ENCODE peak calls at places on chromosomes 1 and 21, in five cellular contexts. One of them, this sample, is unnamed. For H3K27me3, the result is how much of the 10 kb centered on the place peaks cover.

GRCh38 chr1:175072131-175072941 is 4.7 kb downstream of the TNN start:
- DNase-seq in psoas muscle: peak
- DNase-seq in left ventricle myocardium inferior: peak
- DNase-seq in heart right ventricle: no peak
- DNase-seq in H1: no peak
- DNase-seq in this sample: no peak

GRCh38 chr1:239243003-239243402 is 143.4 kb upstream of the CHRM3 start:
- DNase-seq in psoas muscle: no peak
- DNase-seq in left ventricle myocardium inferior: no peak
- DNase-seq in heart right ventricle: no peak
- DNase-seq in H1: no peak
- DNase-seq in this sample: no peak

GRCh38 chr1:85151446-85151845 is 49.4 kb downstream of the SYDE2 start:
- DNase-seq in psoas muscle: no peak
- DNase-seq in left ventricle myocardium inferior: no peak
- DNase-seq in heart right ventricle: no peak
- DNase-seq in H1: no peak
- DNase-seq in this sample: no peak

GRCh38 chr1:24329797-24330543 is 10.8 kb downstream of the GRHL3 start:
- DNase-seq in psoas muscle: no peak
- DNase-seq in left ventricle myocardium inferior: no peak
- DNase-seq in heart right ventricle: no peak
- DNase-seq in H1: no peak
- DNase-seq in this sample: no peak

GRCh38 chr1:225368036-225368552 is 59.7 kb downstream of the LBR start:
- DNase-seq in psoas muscle: no peak
- DNase-seq in left ventricle myocardium inferior: no peak
- DNase-seq in heart right ventricle: no peak
- DNase-seq in H1: no peak
- DNase-seq in this sample: no peak

GRCh38 chr1:6052543-6053205 is 7.0 kb downstream of the KCNAB2 start:
- DNase-seq in psoas muscle: peak
- DNase-seq in left ventricle myocardium inferior: peak
- DNase-seq in heart right ventricle: peak
- DNase-seq in H1: peak
- DNase-seq in this sample: peak

GRCh38 chr21:44506279-44507255 is 33.4 kb downstream of the KRTAP10-1 start:
- DNase-seq in psoas muscle: no peak
- DNase-seq in left ventricle myocardium inferior: no peak
- DNase-seq in heart right ventricle: no peak
- DNase-seq in H1: no peak
- DNase-seq in this sample: no peak

GRCh38 chr1:18100493-18101063 is 7.0 kb upstream of the IGSF21 start:
- DNase-seq in psoas muscle: peak
- DNase-seq in left ventricle myocardium inferior: peak
- DNase-seq in heart right ventricle: peak
- DNase-seq in H1: peak
- DNase-seq in this sample: no peak

GRCh38 chr21:10627316-10627863 is 106.0 kb downstream of the TPTE start:
- DNase-seq in psoas muscle: no peak
- DNase-seq in left ventricle myocardium inferior: no peak
- DNase-seq in heart right ventricle: no peak
- DNase-seq in H1: no peak
- DNase-seq in this sample: no peak

GRCh38 chr21:32389337-32390015 is 3.3 kb downstream of the URB1 start:
- DNase-seq in psoas muscle: no peak
- DNase-seq in left ventricle myocardium inferior: no peak
- DNase-seq in heart right ventricle: no peak
- DNase-seq in H1: no peak
- DNase-seq in this sample: no peak

GRCh38 chr1:56297948-56298347 is 281.4 kb downstream of the PLPP3 start:
- DNase-seq in psoas muscle: no peak
- DNase-seq in left ventricle myocardium inferior: no peak
- DNase-seq in heart right ventricle: no peak
- DNase-seq in H1: no peak
- DNase-seq in this sample: no peak

GRCh38 chr1:1187938-1188337 is 14.3 kb downstream of the TTLL10 start:
- DNase-seq in psoas muscle: no peak
- DNase-seq in left ventricle myocardium inferior: no peak
- DNase-seq in heart right ventricle: no peak
- DNase-seq in H1: no peak
- DNase-seq in this sample: no peak

GRCh38 chr1:71804140-71804539 is 478.2 kb downstream of the NEGR1 start:
- DNase-seq in psoas muscle: no peak
- DNase-seq in left ventricle myocardium inferior: no peak
- DNase-seq in heart right ventricle: peak
- DNase-seq in H1: no peak
- DNase-seq in this sample: no peak

GRCh38 chr1:217188280-217189235 is 442.3 kb downstream of the GPATCH2 start:
- DNase-seq in psoas muscle: no peak
- DNase-seq in left ventricle myocardium inferior: no peak
- DNase-seq in heart right ventricle: no peak
- DNase-seq in H1: no peak
- DNase-seq in this sample: no peak

GRCh38 chr1:118717893-118718292 is 270.2 kb downstream of the TBX15 start:
- DNase-seq in psoas muscle: no peak
- DNase-seq in left ventricle myocardium inferior: no peak
- DNase-seq in heart right ventricle: no peak
- DNase-seq in H1: no peak
- DNase-seq in this sample: no peak

GRCh38 chr1:7912743-7913557 is 27.7 kb downstream of the TNFRSF9 start:
- DNase-seq in psoas muscle: no peak
- DNase-seq in left ventricle myocardium inferior: no peak
- DNase-seq in heart right ventricle: no peak
- DNase-seq in H1: no peak
- DNase-seq in this sample: no peak

GRCh38 chr1:201778279-201779023 is 50.5 kb upstream of the IPO9 start:
- DNase-seq in psoas muscle: no peak
- DNase-seq in left ventricle myocardium inferior: no peak
- DNase-seq in heart right ventricle: no peak
- DNase-seq in H1: no peak
- DNase-seq in this sample: no peak

GRCh38 chr21:41164052-41164451 is 3.9 kb upstream of the BACE2 start:
- DNase-seq in psoas muscle: no peak
- DNase-seq in left ventricle myocardium inferior: no peak
- DNase-seq in heart right ventricle: no peak
- DNase-seq in H1: no peak
- DNase-seq in this sample: no peak

GRCh38 chr21:14926186-14926585 is 138.6 kb downstream of the NRIP1 start:
- DNase-seq in psoas muscle: no peak
- DNase-seq in left ventricle myocardium inferior: no peak
- DNase-seq in heart right ventricle: no peak
- DNase-seq in H1: no peak
- DNase-seq in this sample: no peak

GRCh38 chr1:109788695-109789521 is 25.2 kb upstream of the EPS8L3 start:
- DNase-seq in psoas muscle: no peak
- DNase-seq in left ventricle myocardium inferior: peak
- DNase-seq in heart right ventricle: no peak
- DNase-seq in H1: peak
- DNase-seq in this sample: no peak

GRCh38 chr1:183490932-183491331 is 18.6 kb downstream of the SMG7 start:
- DNase-seq in psoas muscle: no peak
- DNase-seq in left ventricle myocardium inferior: no peak
- DNase-seq in heart right ventricle: no peak
- DNase-seq in H1: no peak
- DNase-seq in this sample: no peak

GRCh38 chr1:19949016-19949415 is 25.6 kb upstream of the PLA2G2E start:
- DNase-seq in psoas muscle: no peak
- DNase-seq in left ventricle myocardium inferior: no peak
- DNase-seq in heart right ventricle: no peak
- DNase-seq in H1: no peak
- DNase-seq in this sample: no peak

GRCh38 chr1:168893359-168893791 is 164.4 kb upstream of the DPT start:
- DNase-seq in psoas muscle: peak
- DNase-seq in left ventricle myocardium inferior: peak
- DNase-seq in heart right ventricle: no peak
- DNase-seq in H1: no peak
- DNase-seq in this sample: no peak

GRCh38 chr1:24010650-24011049 is 30.5 kb upstream of the SRSF10 start:
- DNase-seq in psoas muscle: no peak
- DNase-seq in left ventricle myocardium inferior: no peak
- DNase-seq in heart right ventricle: no peak
- DNase-seq in H1: no peak
- DNase-seq in this sample: no peak

GRCh38 chr1:19442150-19443096 is 42.9 kb downstream of the CAPZB start:
- DNase-seq in psoas muscle: no peak
- DNase-seq in left ventricle myocardium inferior: no peak
- DNase-seq in heart right ventricle: no peak
- DNase-seq in H1: no peak
- DNase-seq in this sample: no peak

GRCh38 chr1:58392083-58392482 is 154.4 kb downstream of the OMA1 start:
- DNase-seq in psoas muscle: no peak
- DNase-seq in left ventricle myocardium inferior: no peak
- DNase-seq in heart right ventricle: no peak
- DNase-seq in H1: no peak
- DNase-seq in this sample: no peak

GRCh38 chr1:157494093-157494492 is 58.2 kb downstream of the FCRL5 start:
- DNase-seq in psoas muscle: no peak
- DNase-seq in left ventricle myocardium inferior: no peak
- DNase-seq in heart right ventricle: no peak
- DNase-seq in H1: no peak
- DNase-seq in this sample: no peak

GRCh38 chr1:24641646-24642151 is 1.4 kb upstream of the SRRM1 start:
- DNase-seq in psoas muscle: peak
- DNase-seq in left ventricle myocardium inferior: peak
- DNase-seq in heart right ventricle: peak
- DNase-seq in H1: no peak
- DNase-seq in this sample: peak

GRCh38 chr21:40936151-40936550 is 89.2 kb upstream of the DSCAM start:
- DNase-seq in psoas muscle: no peak
- DNase-seq in left ventricle myocardium inferior: no peak
- DNase-seq in heart right ventricle: no peak
- DNase-seq in H1: no peak
- DNase-seq in this sample: no peak

GRCh38 chr1:234503193-234504050 is 24.4 kb upstream of the TARBP1 start:
- DNase-seq in psoas muscle: no peak
- DNase-seq in left ventricle myocardium inferior: no peak
- DNase-seq in heart right ventricle: no peak
- DNase-seq in H1: no peak
- DNase-seq in this sample: no peak
- H3K27ac ChIP-seq in psoas muscle: peak
- H3K27ac ChIP-seq in left ventricle myocardium inferior: peak
- H3K27ac ChIP-seq in heart right ventricle: no peak
- H3K27ac ChIP-seq in H1: no peak
- H3K27ac ChIP-seq in this sample: no peak

DNA sequence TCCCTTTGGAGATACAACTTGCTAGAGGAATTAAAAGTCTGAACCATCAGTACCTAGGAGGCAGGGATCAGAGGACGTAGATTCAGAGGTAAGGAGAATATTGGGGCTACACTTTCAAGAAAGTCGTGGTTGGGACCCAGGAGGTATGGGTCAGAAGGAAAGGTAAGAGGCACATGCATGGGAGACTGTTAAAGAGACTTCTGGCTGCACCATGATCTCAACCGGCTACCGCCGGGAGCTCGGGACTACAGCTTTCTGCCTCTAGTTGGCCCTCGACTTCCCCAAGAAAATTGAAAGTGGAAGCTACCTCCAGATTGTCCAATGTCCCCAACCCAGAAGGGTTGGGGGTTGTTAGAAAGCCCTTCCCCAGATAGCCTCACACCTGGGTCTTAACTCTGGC is 355.7 kb upstream of the TMPRSS15 start:
- DNase-seq in psoas muscle: no peak
- DNase-seq in left ventricle myocardium inferior: no peak
- DNase-seq in heart right ventricle: no peak
- DNase-seq in H1: no peak
- DNase-seq in this sample: no peak
- H3K4me3 ChIP-seq in psoas muscle: no peak
- H3K4me3 ChIP-seq in left ventricle myocardium inferior: no peak
- H3K4me3 ChIP-seq in heart right ventricle: no peak
- H3K4me3 ChIP-seq in H1: no peak
- H3K4me3 ChIP-seq in this sample: no peak

DNA sequence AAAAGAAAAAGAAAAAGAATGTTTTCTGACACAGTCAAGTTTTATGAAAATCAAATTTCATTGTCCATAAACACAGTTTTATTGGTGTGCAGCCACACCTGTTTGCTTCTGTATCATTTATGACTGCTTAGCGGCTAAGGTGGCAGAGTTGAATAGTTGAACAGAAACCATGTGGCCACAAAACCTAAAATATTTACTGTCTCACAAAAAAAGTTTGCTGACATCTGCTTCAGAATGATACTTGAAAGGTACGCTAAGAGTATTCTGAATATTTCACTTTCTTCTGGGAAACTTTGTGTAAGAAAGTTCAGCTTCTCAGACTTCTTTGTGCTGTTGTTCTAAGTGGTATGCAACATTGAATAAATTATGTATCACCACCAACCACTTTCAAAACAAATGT is 6.2 kb downstream of the KCNK1 start:
- DNase-seq in psoas muscle: no peak
- DNase-seq in left ventricle myocardium inferior: no peak
- DNase-seq in heart right ventricle: no peak
- DNase-seq in H1: no peak
- DNase-seq in this sample: no peak
- H3K27me3 ChIP-seq in psoas muscle: under half
- H3K27me3 ChIP-seq in left ventricle myocardium inferior: under half
- H3K27me3 ChIP-seq in heart right ventricle: under half
- H3K27me3 ChIP-seq in H1: under half
- H3K27me3 ChIP-seq in this sample: under half

GRCh38 chr1:178628637-178629548 is 96.2 kb upstream of the RALGPS2 start:
- DNase-seq in psoas muscle: peak
- DNase-seq in left ventricle myocardium inferior: no peak
- DNase-seq in heart right ventricle: no peak
- DNase-seq in H1: no peak
- DNase-seq in this sample: no peak
- H3K27ac ChIP-seq in psoas muscle: no peak
- H3K27ac ChIP-seq in left ventricle myocardium inferior: peak
- H3K27ac ChIP-seq in heart right ventricle: no peak
- H3K27ac ChIP-seq in H1: no peak
- H3K27ac ChIP-seq in this sample: no peak